ENCODE peak calls at places on chromosomes 11 and 22, in four cellular contexts. Q is neural progenitor cell, X is MM.1S, W is HCT116. R is an unnamed sample.

GRCh38 chr11:92314499-92314898 is 89.9 kb downstream of the FAT3 start:
- DNase-seq in Q (no peak), X (no peak), W (no peak), R (peak; percentile 34)

GRCh38 chr11:74462009-74462408 is 5.3 kb downstream of the KCNE3 start:
- DNase-seq in Q (peak; percentile 40), X (no peak), W (no peak), R (peak; percentile 18)

GRCh38 chr11:101327908-101328307 is 198.3 kb upstream of the PGR start:
- DNase-seq in Q (no peak), X (no peak), W (no peak), R (no peak)

GRCh38 chr11:85809881-85810280 is 1.1 kb downstream of the SYTL2 start:
- DNase-seq in Q (peak; percentile 52), X (no peak), W (no peak), R (no peak)

GRCh38 chr11:69949327-69949726 is 128.8 kb upstream of the ANO1 start:
- DNase-seq in Q (no peak), X (no peak), W (peak; percentile 97), R (peak; percentile 92)

GRCh38 chr11:12224537-12224893 is 114.1 kb downstream of the MICAL2 start:
- DNase-seq in Q (no peak), X (peak; percentile 90), W (no peak), R (no peak)

GRCh38 chr22:35480143-35480542 is 60.5 kb upstream of the RASD2 start:
- DNase-seq in Q (no peak), X (no peak), W (no peak), R (peak; percentile 71)

GRCh38 chr11:5280582-5281102 is 10.9 kb upstream of the HBE1 start:
- DNase-seq in Q (peak; percentile 39), X (peak; percentile 93), W (peak; percentile 97), R (peak; percentile 98)

GRCh38 chr11:830295-831131 is 2.2 kb upstream of the CD151 start:
- DNase-seq in Q (peak; percentile 96), X (peak; percentile 48), W (no peak), R (peak; percentile 85)

GRCh38 chr22:20131593-20131855 is at the start of gene ZDHHC8:
- DNase-seq in Q (no peak), X (no peak), W (no peak), R (peak; percentile 50)

GRCh38 chr11:112315057-112315720 is 54.5 kb upstream of the PLET1 start:
- DNase-seq in Q (no peak), X (no peak), W (no peak), R (no peak)

GRCh38 chr11:66844496-66845142 is 1.4 kb downstream of the RCE1 start:
- DNase-seq in Q (no peak), X (no peak), W (no peak), R (no peak)

GRCh38 chr22:19722915-19723164 is 499 bp upstream of the GP1BB start:
- DNase-seq in Q (peak; percentile 40), X (no peak), W (no peak), R (no peak)

GRCh38 chr11:87331273-87331672 is 293.5 kb downstream of the TMEM135 start:
- DNase-seq in Q (no peak), X (no peak), W (no peak), R (no peak)

GRCh38 chr11:48087974-48088681 is 107.8 kb downstream of the PTPRJ start:
- DNase-seq in Q (no peak), X (no peak), W (no peak), R (no peak)

GRCh38 chr22:23289851-23290724 is 109.8 kb downstream of the BCR start:
- DNase-seq in Q (peak; percentile 74), X (peak; percentile 19), W (no peak), R (peak; percentile 76)

GRCh38 chr11:78489184-78489583 is 71.6 kb upstream of the GAB2 start:
- DNase-seq in Q (no peak), X (no peak), W (no peak), R (no peak)

GRCh38 chr11:127950162-127950561 is 637.2 kb downstream of the ETS1 start:
- DNase-seq in Q (no peak), X (no peak), W (no peak), R (no peak)

GRCh38 chr11:117099681-117100080 is 1.5 kb upstream of the SIK3 start:
- DNase-seq in Q (peak; percentile 38), X (no peak), W (no peak), R (peak; percentile 9)

GRCh38 chr11:77449060-77449521 is 24.8 kb downstream of the PAK1 start:
- DNase-seq in Q (no peak), X (no peak), W (no peak), R (no peak)

GRCh38 chr11:8768625-8769333 is 86.2 kb downstream of the RPL27A start:
- DNase-seq in Q (no peak), X (no peak), W (peak; percentile 72), R (peak; percentile 87)

GRCh38 chr11:553949-554398 is 6.6 kb downstream of the LMNTD2 start:
- DNase-seq in Q (no peak), X (no peak), W (no peak), R (no peak)

GRCh38 chr11:67262731-67263675 is 3.3 kb upstream of the GRK2 start:
- DNase-seq in Q (peak; percentile 83), X (peak; percentile 76), W (peak; percentile 39), R (peak; percentile 94)

GRCh38 chr11:102345923-102346322 is 1.1 kb upstream of the BIRC2 start:
- DNase-seq in Q (no peak), X (no peak), W (peak; percentile 28), R (peak; percentile 58)

GRCh38 chr11:57116654-57117053 is 65.1 kb upstream of the LRRC55 start:
- DNase-seq in Q (peak; percentile 64), X (peak; percentile 46), W (peak; percentile 19), R (peak; percentile 64)

GRCh38 chr11:76276046-76276772 is 69.9 kb upstream of the WNT11 start:
- DNase-seq in Q (no peak), X (no peak), W (no peak), R (no peak)

GRCh38 chr11:109957601-109958000 is 135.6 kb upstream of the ZC3H12C start:
- DNase-seq in Q (no peak), X (peak; percentile 30), W (no peak), R (no peak)

GRCh38 chr11:74009675-74010305 is 905 bp upstream of the UCP3 start:
- DNase-seq in Q (no peak), X (no peak), W (no peak), R (no peak)

GRCh38 chr22:46447906-46448669 is 89.3 kb downstream of the CELSR1 start:
- DNase-seq in Q (no peak), X (no peak), W (no peak), R (no peak)

GRCh38 chr22:28015676-28016601 is 96.9 kb upstream of the PITPNB start:
- DNase-seq in Q (peak; percentile 57), X (no peak), W (no peak), R (no peak)

GRCh38 chr11:113895367-113896155 is 9.0 kb upstream of the HTR3B start:
- DNase-seq in Q (peak; percentile 54), X (no peak), W (no peak), R (no peak)

GRCh38 chr11:113901141-113901540 is 3.5 kb upstream of the HTR3B start:
- DNase-seq in Q (no peak), X (no peak), W (no peak), R (no peak)

GRCh38 chr11:113894421-113894996 is 10.1 kb upstream of the HTR3B start:
- DNase-seq in Q (no peak), X (peak; percentile 50), W (no peak), R (no peak)

GRCh38 chr11:113896156-113896879 is 8.3 kb upstream of the HTR3B start:
- DNase-seq in Q (peak; percentile 69), X (no peak), W (peak; percentile 10), R (peak; percentile 63)
- H3K4me2 ChIP-seq in Q (no peak overlapping the region), X (no peak overlapping the region), W (no peak overlapping the region), R (no peak overlapping the region)

GRCh38 chr22:49189871-49190270 is 637.8 kb downstream of the BRD1 start:
- DNase-seq in Q (no peak), X (no peak), W (no peak), R (no peak)
- TF ChIP-seq EZH2 in Q (no peak), X (no peak), W (no peak), R (no peak)

GRCh38 chr11:10118830-10119229 is 175.2 kb downstream of the SBF2 start:
- DNase-seq in Q (no peak), X (no peak), W (no peak), R (peak; percentile 33)

GRCh38 chr11:10117709-10118341 is 176.2 kb downstream of the SBF2 start:
- DNase-seq in Q (no peak), X (no peak), W (no peak), R (peak; percentile 77)

GRCh38 chr11:10113852-10114251 is 180.2 kb downstream of the SBF2 start:
- DNase-seq in Q (no peak), X (no peak), W (no peak), R (no peak)

GRCh38 chr11:10114593-10115404 is 179.2 kb downstream of the SBF2 start:
- DNase-seq in Q (no peak), X (no peak), W (no peak), R (no peak)

DNA sequence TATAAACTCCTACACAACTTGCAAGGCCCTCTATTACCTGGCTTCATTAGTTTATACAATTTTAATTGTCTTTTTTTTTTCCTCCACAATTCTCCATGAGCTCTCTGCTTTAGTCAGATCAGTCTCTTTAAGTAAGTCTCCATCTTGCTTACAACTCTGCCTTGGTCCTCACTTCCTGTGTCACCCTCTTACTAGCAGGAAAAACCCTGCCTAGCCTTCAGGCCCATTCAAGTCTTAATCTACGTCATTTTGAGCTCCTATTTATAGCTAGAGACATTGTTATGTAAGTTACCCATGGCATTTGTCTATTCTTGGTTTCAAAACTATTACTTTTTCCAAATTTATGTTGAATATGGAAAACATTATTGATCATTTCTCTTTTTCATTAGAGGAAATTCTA is 177.4 kb downstream of the SBF2 start:
- DNase-seq in Q (no peak), X (no peak), W (no peak), R (no peak)
- TF ChIP-seq EZH2phosphoT487 in Q (no peak), X (no peak), W (no peak), R (no peak)

GRCh38 chr11:61718613-61719302 is 33.7 kb upstream of the MYRF start:
- DNase-seq in Q (peak; percentile 85), X (no peak), W (no peak), R (peak; percentile 80)
- H3K4me2 ChIP-seq in Q (peak overlapping the region; percentile 71), X (no peak overlapping the region), W (no peak overlapping the region), R (peak overlapping the region; percentile 67)

GRCh38 chr11:7281083-7281482 is 29.4 kb downstream of the SYT9 start:
- DNase-seq in Q (no peak), X (no peak), W (no peak), R (peak; percentile 7)
- TF ChIP-seq EZH2 in Q (no peak), X (no peak), W (no peak), R (no peak)

GRCh38 chr11:95545116-95545875 is 244.3 kb downstream of the FAM76B start:
- DNase-seq in Q (no peak), X (no peak), W (peak; percentile 2), R (peak; percentile 13)
- TF ChIP-seq EZH2phosphoT487 in Q (no peak), X (no peak), W (no peak), R (no peak)

R was measured in GM23248.